ENCODE peak calls at places on chromosomes 7 and 10, in six cellular contexts. Q, X, O, D, T and R are unnamed samples.

GRCh38 chr7:156640257-156640948 is at the start of gene RNF32:
- DNase-seq in T (peak; percentile 93), Q (peak; percentile 96), X (peak; percentile 94), O (peak; percentile 84), D (peak; percentile 98), R (peak; percentile 70)

GRCh38 chr10:89332718-89333281 is 5.0 kb downstream of the IFIT3 start:
- DNase-seq in O (no peak), X (no peak), Q (no peak), T (no peak), D (no peak), R (no peak)

GRCh38 chr7:73740771-73741170 is 2.2 kb upstream of the ABHD11 start:
- DNase-seq in T (no peak), O (no peak), X (no peak), Q (no peak), D (no peak), R (no peak)

GRCh38 chr7:137331378-137331777 is 12.2 kb downstream of the PTN start:
- DNase-seq in T (no peak), D (no peak), O (peak; percentile 44), X (no peak), Q (no peak), R (peak; percentile 32)

GRCh38 chr7:65302883-65303282 is 70.8 kb upstream of the ZNF92 start:
- DNase-seq in Q (no peak), D (no peak), X (no peak), T (no peak), O (no peak), R (no peak)

GRCh38 chr10:12705943-12706342 is 295.6 kb downstream of the CCDC3 start:
- DNase-seq in D (no peak), Q (no peak), T (no peak), O (peak; percentile 35), X (no peak), R (no peak)

GRCh38 chr10:43824934-43825333 is 176.3 kb upstream of the ZNF32 start:
- DNase-seq in X (no peak), O (peak; percentile 92), Q (no peak), D (no peak), T (no peak), R (no peak)

GRCh38 chr7:491292-491957 is 28.2 kb downstream of the PDGFA start:
- DNase-seq in X (no peak), T (no peak), D (no peak), Q (peak; percentile 20), O (no peak), R (no peak)

GRCh38 chr10:100749309-100750217 is 4.2 kb downstream of the PAX2 start:
- DNase-seq in T (no peak), Q (no peak), X (no peak), O (no peak), D (no peak), R (no peak)

GRCh38 chr7:131546583-131547111 is 9.8 kb downstream of the PODXL start:
- DNase-seq in T (no peak), O (peak; percentile 37), D (peak; percentile 70), X (peak; percentile 10), Q (no peak), R (no peak)

GRCh38 chr10:121167534-121168243 is 316.5 kb downstream of the WDR11 start:
- DNase-seq in Q (no peak), D (no peak), X (no peak), T (no peak), O (no peak), R (no peak)

GRCh38 chr10:98170249-98171117 is 36.0 kb downstream of the R3HCC1L start:
- DNase-seq in T (peak; percentile 44), D (peak; percentile 55), Q (no peak), X (peak; percentile 29), O (peak; percentile 59), R (peak; percentile 80)

GRCh38 chr7:94178247-94178646 is 174.1 kb upstream of the BET1 start:
- DNase-seq in T (no peak), Q (no peak), O (no peak), D (no peak), X (peak; percentile 23), R (no peak)

GRCh38 chr10:104122273-104123107 is 519 bp downstream of the SFR1 start:
- DNase-seq in Q (no peak), X (no peak), D (no peak), O (no peak), T (no peak), R (no peak)

GRCh38 chr10:106285199-106285598 is 879.3 kb downstream of the SORCS1 start:
- DNase-seq in X (no peak), Q (no peak), D (no peak), T (no peak), O (no peak), R (no peak)

GRCh38 chr7:136496526-136496925 is 371.9 kb upstream of the CHRM2 start:
- DNase-seq in X (no peak), Q (no peak), O (no peak), D (no peak), T (no peak), R (no peak)

GRCh38 chr10:119947325-119947724 is 54.8 kb downstream of the SEC23IP start:
- DNase-seq in X (no peak), O (peak; percentile 12), D (no peak), T (no peak), Q (no peak), R (no peak)

GRCh38 chr10:6399241-6399701 is 180.8 kb downstream of the PRKCQ start:
- DNase-seq in T (peak; percentile 30), Q (peak; percentile 73), O (no peak), D (no peak), X (peak; percentile 78), R (no peak)

GRCh38 chr10:11180228-11180627 is 162.6 kb downstream of the CELF2 start:
- DNase-seq in O (no peak), X (peak; percentile 88), T (no peak), D (no peak), Q (peak; percentile 71), R (no peak)

GRCh38 chr10:52759154-52759553 is 13.4 kb downstream of the MBL2 start:
- DNase-seq in X (no peak), Q (no peak), T (no peak), O (no peak), D (no peak), R (no peak)

GRCh38 chr10:91576096-91576545 is 56.8 kb downstream of the PPP1R3C start:
- DNase-seq in D (no peak), X (no peak), O (no peak), Q (no peak), T (no peak), R (no peak)

GRCh38 chr7:40525764-40526163 is 391.0 kb downstream of the SUGCT start:
- DNase-seq in D (no peak), O (no peak), X (no peak), T (no peak), Q (no peak), R (no peak)

GRCh38 chr7:156026076-156027002 is 214.1 kb upstream of the SHH start:
- DNase-seq in X (no peak), Q (no peak), T (no peak), D (no peak), O (no peak), R (no peak)

GRCh38 chr7:102305414-102306268 is 19.0 kb downstream of the SH2B2 start:
- DNase-seq in Q (no peak), T (no peak), X (no peak), D (no peak), O (no peak), R (no peak)
- TF ChIP-seq CTCF in Q (no peak), T (no peak), X (no peak), D (no peak), O (no peak), R (no peak)

GRCh38 chr7:138982204-138982623 is 1.0 kb upstream of the KIAA1549 start:
- DNase-seq in T (no peak), O (no peak), D (no peak), Q (no peak), X (no peak), R (no peak)

GRCh38 chr7:138980575-138981285 is 459 bp downstream of the KIAA1549 start:
- DNase-seq in D (peak; percentile 45), X (no peak), O (no peak), Q (no peak), T (no peak), R (no peak)

GRCh38 chr7:138979226-138979979 is 1.8 kb downstream of the KIAA1549 start:
- DNase-seq in O (no peak), X (no peak), D (no peak), Q (no peak), T (peak; percentile 49), R (no peak)

GRCh38 chr7:138979988-138980574 is 1.1 kb downstream of the KIAA1549 start:
- DNase-seq in O (no peak), Q (no peak), X (no peak), D (no peak), T (no peak), R (no peak)

GRCh38 chr7:138981332-138982203 is at the start of gene KIAA1549:
- DNase-seq in D (peak; percentile 80), T (peak; percentile 67), Q (peak; percentile 61), O (peak; percentile 39), X (peak; percentile 36), R (no peak)
- TF ChIP-seq CTCF in D (no peak), T (peak; percentile 68), Q (no peak), O (no peak), X (no peak), R (peak; percentile 82)

GRCh38 chr7:105130048-105130447 is 116.0 kb downstream of the KMT2E start:
- DNase-seq in X (no peak), T (no peak), D (no peak), O (no peak), Q (no peak), R (no peak)

GRCh38 chr7:105126436-105126975 is 112.5 kb downstream of the KMT2E start:
- DNase-seq in Q (no peak), D (no peak), O (no peak), T (no peak), X (no peak), R (no peak)

GRCh38 chr7:105127179-105127578 is 113.2 kb downstream of the KMT2E start:
- DNase-seq in X (no peak), D (no peak), Q (no peak), T (no peak), O (no peak), R (no peak)

GRCh38 chr7:105122619-105123018 is 108.6 kb downstream of the KMT2E start:
- DNase-seq in O (no peak), D (no peak), X (no peak), Q (no peak), T (no peak), R (no peak)

GRCh38 chr7:105125745-105126144 is 111.7 kb downstream of the KMT2E start:
- DNase-seq in O (no peak), D (no peak), Q (no peak), X (no peak), T (no peak), R (no peak)
- TF ChIP-seq CTCF in O (no peak), D (no peak), Q (no peak), X (no peak), T (no peak), R (no peak)

GRCh38 chr10:110496553-110497437 is 912 bp upstream of the DUSP5 start:
- DNase-seq in T (no peak), Q (no peak), X (no peak), D (no peak), O (no peak), R (no peak)

GRCh38 chr10:110497438-110498086 is at the start of gene DUSP5:
- DNase-seq in Q (peak; percentile 95), X (peak; percentile 91), D (peak; percentile 95), T (peak; percentile 85), O (peak; percentile 90), R (peak; percentile 75)

GRCh38 chr10:110498982-110499795 is 1.5 kb downstream of the DUSP5 start:
- DNase-seq in Q (no peak), T (no peak), O (peak; percentile 80), D (peak; percentile 37), X (peak; percentile 37), R (no peak)

GRCh38 chr10:110499796-110500514 is 2.2 kb downstream of the DUSP5 start:
- DNase-seq in O (no peak), Q (no peak), D (no peak), X (no peak), T (no peak), R (no peak)

GRCh38 chr10:110498087-110498981 is 627 bp downstream of the DUSP5 start:
- DNase-seq in X (peak; percentile 47), D (peak; percentile 51), T (no peak), Q (peak; percentile 62), O (peak; percentile 39), R (no peak)
- TF ChIP-seq CTCF in X (no peak), D (no peak), T (no peak), Q (no peak), O (no peak), R (peak; percentile 15)